ENCODE peak calls at places on chromosomes 4 and X, in ten cellular contexts. One of them, this sample, is unnamed.
A peak's percentile ranks its signal among the peaks of the same experiment; 100 is the strongest.

GRCh38 chr4:182478475-182478874 is 235.3 kb downstream of the TENM3 start:
- DNase-seq in CD4-positive, alpha-beta T cell: no peak
- DNase-seq in OCI-LY7: peak; percentile 65
- DNase-seq in H1: no peak
- DNase-seq in IMR-90: peak; percentile 59
- DNase-seq in natural killer cell: no peak
- DNase-seq in upper lobe of left lung: no peak
- DNase-seq in PC-9: no peak
- DNase-seq in adrenal gland: no peak
- DNase-seq in astrocyte of the spinal cord: peak; percentile 65
- DNase-seq in this sample: peak; percentile 25

GRCh38 chr4:103306870-103307345 is 108.8 kb upstream of the CENPE start:
- DNase-seq in CD4-positive, alpha-beta T cell: no peak
- DNase-seq in OCI-LY7: no peak
- DNase-seq in H1: no peak
- DNase-seq in IMR-90: no peak
- DNase-seq in natural killer cell: no peak
- DNase-seq in upper lobe of left lung: peak; percentile 13
- DNase-seq in PC-9: peak; percentile 28
- DNase-seq in adrenal gland: no peak
- DNase-seq in astrocyte of the spinal cord: no peak
- DNase-seq in this sample: no peak

GRCh38 chr4:95549246-95550138 is 719 bp upstream of the UNC5C start:
- DNase-seq in CD4-positive, alpha-beta T cell: no peak
- DNase-seq in OCI-LY7: no peak
- DNase-seq in H1: peak; percentile 75
- DNase-seq in IMR-90: peak; percentile 19
- DNase-seq in natural killer cell: no peak
- DNase-seq in upper lobe of left lung: peak; percentile 90
- DNase-seq in PC-9: peak; percentile 30
- DNase-seq in adrenal gland: peak; percentile 76
- DNase-seq in astrocyte of the spinal cord: peak; percentile 63
- DNase-seq in this sample: peak; percentile 69

GRCh38 chr4:40507977-40508376 is 121.7 kb downstream of the RBM47 start:
- DNase-seq in CD4-positive, alpha-beta T cell: no peak
- DNase-seq in OCI-LY7: no peak
- DNase-seq in H1: no peak
- DNase-seq in IMR-90: no peak
- DNase-seq in natural killer cell: no peak
- DNase-seq in upper lobe of left lung: peak; percentile 16
- DNase-seq in PC-9: no peak
- DNase-seq in adrenal gland: no peak
- DNase-seq in astrocyte of the spinal cord: no peak
- DNase-seq in this sample: no peak

GRCh38 chr4:3862640-3863420 is 96.6 kb downstream of the ADRA2C start:
- DNase-seq in CD4-positive, alpha-beta T cell: no peak
- DNase-seq in OCI-LY7: no peak
- DNase-seq in H1: peak; percentile 87
- DNase-seq in IMR-90: no peak
- DNase-seq in natural killer cell: no peak
- DNase-seq in upper lobe of left lung: peak; percentile 53
- DNase-seq in PC-9: no peak
- DNase-seq in adrenal gland: peak; percentile 24
- DNase-seq in astrocyte of the spinal cord: no peak
- DNase-seq in this sample: no peak

GRCh38 chr4:153127773-153128494 is 76.3 kb upstream of the TRIM2 start:
- DNase-seq in CD4-positive, alpha-beta T cell: peak; percentile 83
- DNase-seq in OCI-LY7: peak; percentile 84
- DNase-seq in H1: peak; percentile 96
- DNase-seq in IMR-90: peak; percentile 77
- DNase-seq in natural killer cell: peak; percentile 73
- DNase-seq in upper lobe of left lung: peak; percentile 22
- DNase-seq in PC-9: peak; percentile 84
- DNase-seq in adrenal gland: peak; percentile 85
- DNase-seq in astrocyte of the spinal cord: peak; percentile 88
- DNase-seq in this sample: peak; percentile 70

GRCh38 chr4:93781198-93781597 is 47.4 kb upstream of the ATOH1 start:
- DNase-seq in CD4-positive, alpha-beta T cell: no peak
- DNase-seq in OCI-LY7: no peak
- DNase-seq in H1: no peak
- DNase-seq in IMR-90: no peak
- DNase-seq in natural killer cell: no peak
- DNase-seq in upper lobe of left lung: peak; percentile 42
- DNase-seq in PC-9: no peak
- DNase-seq in adrenal gland: no peak
- DNase-seq in astrocyte of the spinal cord: no peak
- DNase-seq in this sample: no peak

GRCh38 chr4:81405900-81406401 is 65.8 kb downstream of the RASGEF1B start:
- DNase-seq in CD4-positive, alpha-beta T cell: peak; percentile 13
- DNase-seq in OCI-LY7: peak; percentile 85
- DNase-seq in H1: no peak
- DNase-seq in IMR-90: peak; percentile 77
- DNase-seq in natural killer cell: no peak
- DNase-seq in upper lobe of left lung: no peak
- DNase-seq in PC-9: peak; percentile 8
- DNase-seq in adrenal gland: peak; percentile 55
- DNase-seq in astrocyte of the spinal cord: peak; percentile 80
- DNase-seq in this sample: peak; percentile 63

GRCh38 chr4:75512336-75513211 is 1.6 kb downstream of the RCHY1 start:
- DNase-seq in CD4-positive, alpha-beta T cell: no peak
- DNase-seq in OCI-LY7: peak; percentile 60
- DNase-seq in H1: no peak
- DNase-seq in IMR-90: peak; percentile 54
- DNase-seq in natural killer cell: no peak
- DNase-seq in upper lobe of left lung: no peak
- DNase-seq in PC-9: no peak
- DNase-seq in adrenal gland: no peak
- DNase-seq in astrocyte of the spinal cord: peak; percentile 42
- DNase-seq in this sample: peak; percentile 13

GRCh38 chr4:182574706-182575105 is 331.5 kb downstream of the TENM3 start:
- DNase-seq in CD4-positive, alpha-beta T cell: no peak
- DNase-seq in OCI-LY7: no peak
- DNase-seq in H1: no peak
- DNase-seq in IMR-90: no peak
- DNase-seq in natural killer cell: no peak
- DNase-seq in upper lobe of left lung: no peak
- DNase-seq in PC-9: no peak
- DNase-seq in adrenal gland: no peak
- DNase-seq in astrocyte of the spinal cord: no peak
- DNase-seq in this sample: no peak

GRCh38 chrX:130001893-130002292 is 19.5 kb downstream of the BCORL1 start:
- DNase-seq in CD4-positive, alpha-beta T cell: no peak
- DNase-seq in OCI-LY7: no peak
- DNase-seq in H1: no peak
- DNase-seq in IMR-90: no peak
- DNase-seq in natural killer cell: no peak
- DNase-seq in upper lobe of left lung: no peak
- DNase-seq in PC-9: no peak
- DNase-seq in adrenal gland: no peak
- DNase-seq in astrocyte of the spinal cord: no peak
- DNase-seq in this sample: no peak

GRCh38 chr4:8439914-8440490 is 521 bp downstream of the ACOX3 start:
- DNase-seq in CD4-positive, alpha-beta T cell: no peak
- DNase-seq in OCI-LY7: peak; percentile 72
- DNase-seq in H1: no peak
- DNase-seq in IMR-90: no peak
- DNase-seq in natural killer cell: no peak
- DNase-seq in upper lobe of left lung: no peak
- DNase-seq in PC-9: no peak
- DNase-seq in adrenal gland: peak; percentile 29
- DNase-seq in astrocyte of the spinal cord: no peak
- DNase-seq in this sample: peak; percentile 17

DNA sequence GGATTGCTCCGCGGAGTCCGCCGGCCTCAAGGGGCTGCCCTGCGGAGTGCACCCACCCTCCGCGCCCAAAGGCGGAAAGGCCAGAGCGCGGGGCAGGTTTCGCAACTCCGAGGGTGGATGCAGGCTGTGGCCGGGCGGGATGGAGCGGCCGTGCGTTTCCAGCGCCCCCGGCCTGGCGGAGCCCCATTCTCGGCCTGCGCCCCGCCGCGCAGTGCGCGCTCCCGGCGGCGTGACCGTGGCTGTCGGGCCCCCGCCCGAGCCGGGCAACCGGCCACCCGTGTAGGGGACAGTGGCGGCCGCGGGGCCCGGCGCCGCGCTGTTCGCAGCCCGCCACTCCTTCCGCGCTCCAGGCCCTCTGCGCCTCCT is 331 bp downstream of the SETD7 start:
- DNase-seq in CD4-positive, alpha-beta T cell: no peak
- DNase-seq in OCI-LY7: no peak
- DNase-seq in H1: no peak
- DNase-seq in IMR-90: no peak
- DNase-seq in natural killer cell: no peak
- DNase-seq in upper lobe of left lung: peak; percentile 92
- DNase-seq in PC-9: peak; percentile 44
- DNase-seq in adrenal gland: peak; percentile 53
- DNase-seq in astrocyte of the spinal cord: no peak
- DNase-seq in this sample: no peak
- TF ChIP-seq CTCF in CD4-positive, alpha-beta T cell: no peak
- TF ChIP-seq CTCF in OCI-LY7: no peak
- TF ChIP-seq CTCF in H1: no peak
- TF ChIP-seq CTCF in IMR-90: no peak
- TF ChIP-seq CTCF in natural killer cell: no peak
- TF ChIP-seq CTCF in upper lobe of left lung: no peak
- TF ChIP-seq CTCF in PC-9: no peak
- TF ChIP-seq CTCF in adrenal gland: no peak
- TF ChIP-seq CTCF in astrocyte of the spinal cord: no peak
- TF ChIP-seq CTCF in this sample: no peak

GRCh38 chr4:121823505-121824170 is at the start of gene CCNA2:
- DNase-seq in CD4-positive, alpha-beta T cell: peak; percentile 93
- DNase-seq in OCI-LY7: peak; percentile 97
- DNase-seq in H1: peak; percentile 98
- DNase-seq in IMR-90: peak; percentile 96
- DNase-seq in natural killer cell: peak; percentile 93
- DNase-seq in upper lobe of left lung: peak; percentile 91
- DNase-seq in PC-9: peak; percentile 93
- DNase-seq in adrenal gland: peak; percentile 98
- DNase-seq in astrocyte of the spinal cord: peak; percentile 98
- DNase-seq in this sample: peak; percentile 96

GRCh38 chr4:121822047-121822446 is 1.6 kb downstream of the CCNA2 start:
- DNase-seq in CD4-positive, alpha-beta T cell: no peak
- DNase-seq in OCI-LY7: no peak
- DNase-seq in H1: no peak
- DNase-seq in IMR-90: no peak
- DNase-seq in natural killer cell: no peak
- DNase-seq in upper lobe of left lung: no peak
- DNase-seq in PC-9: no peak
- DNase-seq in adrenal gland: no peak
- DNase-seq in astrocyte of the spinal cord: no peak
- DNase-seq in this sample: no peak

GRCh38 chr4:121824950-121825349 is 1.3 kb upstream of the CCNA2 start:
- DNase-seq in CD4-positive, alpha-beta T cell: no peak
- DNase-seq in OCI-LY7: peak; percentile 17
- DNase-seq in H1: no peak
- DNase-seq in IMR-90: no peak
- DNase-seq in natural killer cell: no peak
- DNase-seq in upper lobe of left lung: no peak
- DNase-seq in PC-9: no peak
- DNase-seq in adrenal gland: no peak
- DNase-seq in astrocyte of the spinal cord: no peak
- DNase-seq in this sample: no peak

GRCh38 chr4:121822796-121823504 is 733 bp downstream of the CCNA2 start:
- DNase-seq in CD4-positive, alpha-beta T cell: peak; percentile 4
- DNase-seq in OCI-LY7: peak; percentile 74
- DNase-seq in H1: no peak
- DNase-seq in IMR-90: no peak
- DNase-seq in natural killer cell: peak; percentile 17
- DNase-seq in upper lobe of left lung: no peak
- DNase-seq in PC-9: peak; percentile 32
- DNase-seq in adrenal gland: peak; percentile 21
- DNase-seq in astrocyte of the spinal cord: peak; percentile 41
- DNase-seq in this sample: peak; percentile 56

DNA sequence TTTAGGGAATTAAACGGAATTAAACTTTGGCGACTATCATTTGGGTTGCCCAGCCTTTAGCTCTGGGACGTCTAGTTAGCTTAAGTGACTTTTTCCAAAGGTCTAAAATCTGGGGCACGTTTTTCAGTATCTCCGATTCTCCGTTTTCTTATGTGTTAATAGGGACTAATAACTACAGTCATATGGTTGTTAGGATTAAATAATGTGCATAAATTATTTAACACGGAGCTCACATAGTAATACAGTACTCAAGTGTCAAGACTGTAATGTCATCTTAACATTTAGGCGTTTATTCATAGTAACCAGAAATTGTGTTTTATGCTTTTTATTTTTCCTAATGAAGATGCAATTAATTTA is 466 bp upstream of the CCNA2 start:
- DNase-seq in CD4-positive, alpha-beta T cell: no peak
- DNase-seq in OCI-LY7: no peak
- DNase-seq in H1: no peak
- DNase-seq in IMR-90: no peak
- DNase-seq in natural killer cell: no peak
- DNase-seq in upper lobe of left lung: no peak
- DNase-seq in PC-9: no peak
- DNase-seq in adrenal gland: no peak
- DNase-seq in astrocyte of the spinal cord: no peak
- DNase-seq in this sample: no peak
- TF ChIP-seq CTCF in CD4-positive, alpha-beta T cell: no peak
- TF ChIP-seq CTCF in OCI-LY7: peak; percentile 26
- TF ChIP-seq CTCF in H1: no peak
- TF ChIP-seq CTCF in IMR-90: no peak
- TF ChIP-seq CTCF in natural killer cell: no peak
- TF ChIP-seq CTCF in upper lobe of left lung: no peak
- TF ChIP-seq CTCF in PC-9: no peak
- TF ChIP-seq CTCF in adrenal gland: no peak
- TF ChIP-seq CTCF in astrocyte of the spinal cord: no peak
- TF ChIP-seq CTCF in this sample: no peak

GRCh38 chrX:146224442-146224841 is 406.8 kb downstream of the SLITRK2 start:
- DNase-seq in CD4-positive, alpha-beta T cell: no peak
- DNase-seq in OCI-LY7: no peak
- DNase-seq in H1: no peak
- DNase-seq in IMR-90: no peak
- DNase-seq in natural killer cell: no peak
- DNase-seq in upper lobe of left lung: no peak
- DNase-seq in PC-9: no peak
- DNase-seq in adrenal gland: no peak
- DNase-seq in astrocyte of the spinal cord: no peak
- DNase-seq in this sample: no peak
- TF ChIP-seq CTCF in CD4-positive, alpha-beta T cell: no peak
- TF ChIP-seq CTCF in OCI-LY7: peak; percentile 47
- TF ChIP-seq CTCF in H1: peak; percentile 45
- TF ChIP-seq CTCF in IMR-90: peak; percentile 11
- TF ChIP-seq CTCF in natural killer cell: no peak
- TF ChIP-seq CTCF in upper lobe of left lung: no peak
- TF ChIP-seq CTCF in PC-9: peak; percentile 57
- TF ChIP-seq CTCF in adrenal gland: no peak
- TF ChIP-seq CTCF in astrocyte of the spinal cord: no peak
- TF ChIP-seq CTCF in this sample: no peak

DNA sequence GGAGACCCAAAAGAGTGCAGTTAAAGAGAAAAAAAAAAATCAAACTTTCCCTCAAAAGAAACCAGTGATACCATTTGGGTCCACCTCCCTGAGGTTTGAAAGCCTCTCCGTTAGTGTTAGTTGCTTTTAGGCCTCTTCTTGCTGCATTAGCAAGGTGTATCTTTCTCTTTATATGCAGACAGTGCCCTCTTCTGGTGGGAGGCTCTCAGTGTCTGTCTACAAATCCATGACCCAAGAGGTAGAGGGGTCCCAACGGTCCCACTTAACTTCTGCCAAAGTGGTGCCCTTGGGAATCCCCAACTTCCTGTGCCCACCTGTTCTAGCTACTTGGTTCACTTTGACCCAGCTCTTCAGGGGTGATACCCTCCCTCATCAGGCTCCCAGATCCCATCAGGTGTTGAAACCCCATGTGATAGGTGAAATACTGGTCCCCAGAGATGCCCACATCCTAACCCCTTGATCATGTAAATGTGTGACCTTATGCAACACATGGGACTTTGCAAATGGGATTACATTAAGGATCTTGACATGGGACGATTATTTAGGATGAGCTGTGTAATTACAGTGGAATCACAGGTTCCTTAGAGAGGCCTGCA is 63.7 kb upstream of the CD99 start:
- DNase-seq in CD4-positive, alpha-beta T cell: peak; percentile 40
- DNase-seq in OCI-LY7: peak; percentile 85
- DNase-seq in H1: peak; percentile 73
- DNase-seq in IMR-90: peak; percentile 27
- DNase-seq in natural killer cell: no peak
- DNase-seq in upper lobe of left lung: no peak
- DNase-seq in PC-9: peak; percentile 17
- DNase-seq in adrenal gland: peak; percentile 26
- DNase-seq in astrocyte of the spinal cord: peak; percentile 34
- DNase-seq in this sample: peak; percentile 45
- TF ChIP-seq CTCF in CD4-positive, alpha-beta T cell: peak; percentile 46
- TF ChIP-seq CTCF in OCI-LY7: peak; percentile 96
- TF ChIP-seq CTCF in H1: peak; percentile 78
- TF ChIP-seq CTCF in IMR-90: peak; percentile 44
- TF ChIP-seq CTCF in natural killer cell: no peak
- TF ChIP-seq CTCF in upper lobe of left lung: peak; percentile 16
- TF ChIP-seq CTCF in PC-9: peak; percentile 77
- TF ChIP-seq CTCF in adrenal gland: peak; percentile 21
- TF ChIP-seq CTCF in astrocyte of the spinal cord: peak; percentile 68
- TF ChIP-seq CTCF in this sample: peak; percentile 31